ENCODE peak calls at places on chromosomes 4 and X, in eight cellular contexts. One of them, this sample, is unnamed.

GRCh38 chr4:151808120-151808529 is 47.3 kb upstream of the GATB start:
- DNase-seq in H9: no peak
- DNase-seq in cardiac muscle cell: no peak
- DNase-seq in AG04450: no peak
- DNase-seq in CD8-positive, alpha-beta memory T cell: no peak
- DNase-seq in tibial artery: no peak
- DNase-seq in mammary epithelial cell: peak; percentile 24
- DNase-seq in SJSA1: no peak
- DNase-seq in this sample: no peak

GRCh38 chrX:35351212-35351611 is 408.6 kb downstream of the FAM47B start:
- DNase-seq in H9: no peak
- DNase-seq in cardiac muscle cell: no peak
- DNase-seq in AG04450: no peak
- DNase-seq in CD8-positive, alpha-beta memory T cell: no peak
- DNase-seq in tibial artery: no peak
- DNase-seq in mammary epithelial cell: peak; percentile 95
- DNase-seq in SJSA1: no peak
- DNase-seq in this sample: no peak

GRCh38 chr4:151325320-151326246 is at the start of gene SH3D19:
- DNase-seq in H9: peak; percentile 52
- DNase-seq in cardiac muscle cell: peak; percentile 83
- DNase-seq in AG04450: no peak
- DNase-seq in CD8-positive, alpha-beta memory T cell: no peak
- DNase-seq in tibial artery: peak; percentile 82
- DNase-seq in mammary epithelial cell: peak; percentile 78
- DNase-seq in SJSA1: peak; percentile 65
- DNase-seq in this sample: no peak

GRCh38 chrX:29040160-29040559 is 452.9 kb downstream of the IL1RAPL1 start:
- DNase-seq in H9: no peak
- DNase-seq in cardiac muscle cell: no peak
- DNase-seq in AG04450: no peak
- DNase-seq in CD8-positive, alpha-beta memory T cell: no peak
- DNase-seq in tibial artery: no peak
- DNase-seq in mammary epithelial cell: no peak
- DNase-seq in SJSA1: no peak
- DNase-seq in this sample: no peak

GRCh38 chr4:81565137-81565870 is 93.6 kb upstream of the RASGEF1B start:
- DNase-seq in H9: no peak
- DNase-seq in cardiac muscle cell: peak; percentile 72
- DNase-seq in AG04450: no peak
- DNase-seq in CD8-positive, alpha-beta memory T cell: no peak
- DNase-seq in tibial artery: peak; percentile 89
- DNase-seq in mammary epithelial cell: no peak
- DNase-seq in SJSA1: no peak
- DNase-seq in this sample: no peak

GRCh38 chrX:131402124-131402811 is 113.2 kb upstream of the IGSF1 start:
- DNase-seq in H9: no peak
- DNase-seq in cardiac muscle cell: no peak
- DNase-seq in AG04450: no peak
- DNase-seq in CD8-positive, alpha-beta memory T cell: no peak
- DNase-seq in tibial artery: no peak
- DNase-seq in mammary epithelial cell: no peak
- DNase-seq in SJSA1: no peak
- DNase-seq in this sample: no peak

GRCh38 chr4:79445371-79445781 is 37.3 kb upstream of the GK2 start:
- DNase-seq in H9: no peak
- DNase-seq in cardiac muscle cell: no peak
- DNase-seq in AG04450: no peak
- DNase-seq in CD8-positive, alpha-beta memory T cell: no peak
- DNase-seq in tibial artery: no peak
- DNase-seq in mammary epithelial cell: no peak
- DNase-seq in SJSA1: no peak
- DNase-seq in this sample: no peak

GRCh38 chr4:74230902-74231499 is 73.1 kb downstream of the MTHFD2L start:
- DNase-seq in H9: no peak
- DNase-seq in cardiac muscle cell: peak; percentile 84
- DNase-seq in AG04450: no peak
- DNase-seq in CD8-positive, alpha-beta memory T cell: no peak
- DNase-seq in tibial artery: no peak
- DNase-seq in mammary epithelial cell: peak; percentile 77
- DNase-seq in SJSA1: peak; percentile 57
- DNase-seq in this sample: no peak

GRCh38 chrX:19875051-19875432 is 12.4 kb downstream of the SH3KBP1 start:
- DNase-seq in H9: no peak
- DNase-seq in cardiac muscle cell: no peak
- DNase-seq in AG04450: no peak
- DNase-seq in CD8-positive, alpha-beta memory T cell: no peak
- DNase-seq in tibial artery: no peak
- DNase-seq in mammary epithelial cell: no peak
- DNase-seq in SJSA1: peak; percentile 51
- DNase-seq in this sample: no peak

GRCh38 chrX:65406532-65406931 is 128.1 kb downstream of the LAS1L start:
- DNase-seq in H9: peak; percentile 28
- DNase-seq in cardiac muscle cell: no peak
- DNase-seq in AG04450: no peak
- DNase-seq in CD8-positive, alpha-beta memory T cell: no peak
- DNase-seq in tibial artery: no peak
- DNase-seq in mammary epithelial cell: no peak
- DNase-seq in SJSA1: no peak
- DNase-seq in this sample: no peak

GRCh38 chrX:120485562-120486520 is 16.7 kb upstream of the LAMP2 start:
- DNase-seq in H9: peak; percentile 78
- DNase-seq in cardiac muscle cell: peak; percentile 89
- DNase-seq in AG04450: peak; percentile 32
- DNase-seq in CD8-positive, alpha-beta memory T cell: peak; percentile 53
- DNase-seq in tibial artery: peak; percentile 82
- DNase-seq in mammary epithelial cell: peak; percentile 76
- DNase-seq in SJSA1: peak; percentile 63
- DNase-seq in this sample: peak; percentile 51

GRCh38 chr4:22324422-22324821 is 191.4 kb downstream of the ADGRA3 start:
- DNase-seq in H9: no peak
- DNase-seq in cardiac muscle cell: no peak
- DNase-seq in AG04450: no peak
- DNase-seq in CD8-positive, alpha-beta memory T cell: no peak
- DNase-seq in tibial artery: no peak
- DNase-seq in mammary epithelial cell: no peak
- DNase-seq in SJSA1: no peak
- DNase-seq in this sample: no peak

GRCh38 chr4:113114884-113115283 is 65.4 kb downstream of the ANK2 start:
- DNase-seq in H9: no peak
- DNase-seq in cardiac muscle cell: no peak
- DNase-seq in AG04450: no peak
- DNase-seq in CD8-positive, alpha-beta memory T cell: no peak
- DNase-seq in tibial artery: no peak
- DNase-seq in mammary epithelial cell: no peak
- DNase-seq in SJSA1: no peak
- DNase-seq in this sample: no peak

DNA sequence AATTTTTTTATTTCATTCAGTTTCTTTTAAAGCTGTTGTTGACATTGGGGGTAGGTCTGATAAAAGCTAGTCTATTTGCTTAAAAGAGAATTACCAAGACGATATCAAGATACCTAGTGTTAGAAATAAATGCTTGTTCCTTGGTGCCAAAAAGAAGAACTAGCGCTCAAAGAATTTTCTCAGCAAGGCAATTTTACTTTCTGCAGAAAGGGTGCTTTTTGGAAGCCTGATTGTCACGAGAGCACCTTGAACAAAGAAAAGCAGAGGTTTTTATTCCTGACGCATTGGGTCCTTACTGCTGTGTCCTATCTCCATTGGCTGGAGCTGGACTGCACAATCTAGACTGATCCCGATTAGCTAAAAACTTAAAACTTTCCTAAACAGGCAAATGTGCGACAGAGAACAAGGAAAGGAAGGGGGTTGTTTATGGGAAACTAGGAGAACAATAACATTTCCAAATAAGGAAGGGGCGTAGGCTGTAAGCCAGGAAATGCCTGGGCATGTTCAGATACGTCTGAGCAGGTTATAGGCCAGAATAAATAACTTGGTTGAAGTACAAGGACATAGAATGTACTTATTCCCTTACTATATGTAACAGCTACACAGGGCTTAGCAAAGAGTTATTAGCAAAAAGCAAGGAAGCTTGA is 50.3 kb upstream of the STPG2 start:
- DNase-seq in H9: peak; percentile 30
- DNase-seq in cardiac muscle cell: no peak
- DNase-seq in AG04450: no peak
- DNase-seq in CD8-positive, alpha-beta memory T cell: no peak
- DNase-seq in tibial artery: no peak
- DNase-seq in mammary epithelial cell: peak; percentile 30
- DNase-seq in SJSA1: no peak
- DNase-seq in this sample: no peak
- H3K9me3 ChIP-seq in H9: peaks cover 5% of the 10 kb centered on the region
- H3K9me3 ChIP-seq in cardiac muscle cell: no peaks in the 10 kb centered on the region
- H3K9me3 ChIP-seq in AG04450: peaks cover 8% of the 10 kb centered on the region
- H3K9me3 ChIP-seq in CD8-positive, alpha-beta memory T cell: peaks cover 17% of the 10 kb centered on the region
- H3K9me3 ChIP-seq in tibial artery: peaks cover 12% of the 10 kb centered on the region
- H3K9me3 ChIP-seq in mammary epithelial cell: peaks cover 22% of the 10 kb centered on the region
- H3K9me3 ChIP-seq in SJSA1: peaks cover 12% of the 10 kb centered on the region
- H3K9me3 ChIP-seq in this sample: no peaks in the 10 kb centered on the region

GRCh38 chr4:28350485-28350884 is 1489.8 kb downstream of the STIM2 start:
- DNase-seq in H9: no peak
- DNase-seq in cardiac muscle cell: peak; percentile 19
- DNase-seq in AG04450: no peak
- DNase-seq in CD8-positive, alpha-beta memory T cell: no peak
- DNase-seq in tibial artery: no peak
- DNase-seq in mammary epithelial cell: peak; percentile 58
- DNase-seq in SJSA1: no peak
- DNase-seq in this sample: no peak

GRCh38 chr4:28357985-28358384 is 1497.3 kb downstream of the STIM2 start:
- DNase-seq in H9: peak; percentile 40
- DNase-seq in cardiac muscle cell: peak; percentile 36
- DNase-seq in AG04450: no peak
- DNase-seq in CD8-positive, alpha-beta memory T cell: no peak
- DNase-seq in tibial artery: no peak
- DNase-seq in mammary epithelial cell: peak; percentile 26
- DNase-seq in SJSA1: no peak
- DNase-seq in this sample: no peak

GRCh38 chr4:28351826-28352225 is 1491.2 kb downstream of the STIM2 start:
- DNase-seq in H9: no peak
- DNase-seq in cardiac muscle cell: no peak
- DNase-seq in AG04450: no peak
- DNase-seq in CD8-positive, alpha-beta memory T cell: no peak
- DNase-seq in tibial artery: no peak
- DNase-seq in mammary epithelial cell: peak; percentile 47
- DNase-seq in SJSA1: no peak
- DNase-seq in this sample: no peak

GRCh38 chr4:28360681-28361080 is 1500.0 kb downstream of the STIM2 start:
- DNase-seq in H9: no peak
- DNase-seq in cardiac muscle cell: no peak
- DNase-seq in AG04450: no peak
- DNase-seq in CD8-positive, alpha-beta memory T cell: no peak
- DNase-seq in tibial artery: no peak
- DNase-seq in mammary epithelial cell: peak; percentile 45
- DNase-seq in SJSA1: no peak
- DNase-seq in this sample: no peak

DNA sequence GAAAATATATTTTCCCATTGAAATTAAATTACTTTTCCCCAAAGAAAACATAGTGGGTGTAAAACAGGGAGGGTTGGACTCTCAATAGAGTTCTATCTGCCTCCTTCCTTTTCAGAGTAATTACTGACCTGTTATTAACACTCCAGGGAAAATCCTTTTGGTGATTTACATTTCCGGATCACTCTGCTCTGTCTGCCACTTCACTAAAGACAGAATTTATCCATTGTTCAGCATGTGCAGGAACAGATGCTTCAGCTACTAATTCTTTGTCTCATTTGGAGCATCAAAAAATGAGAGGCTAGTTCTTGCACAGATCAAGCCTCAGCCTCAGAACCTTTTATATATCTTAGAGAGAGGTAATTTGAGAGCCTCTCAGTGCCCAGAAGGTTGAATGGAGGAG is 1494.2 kb downstream of the STIM2 start:
- DNase-seq in H9: no peak
- DNase-seq in cardiac muscle cell: no peak
- DNase-seq in AG04450: no peak
- DNase-seq in CD8-positive, alpha-beta memory T cell: no peak
- DNase-seq in tibial artery: no peak
- DNase-seq in mammary epithelial cell: no peak
- DNase-seq in SJSA1: no peak
- DNase-seq in this sample: no peak
- H3K9me3 ChIP-seq in H9: no peaks in the 10 kb centered on the region
- H3K9me3 ChIP-seq in cardiac muscle cell: no peaks in the 10 kb centered on the region
- H3K9me3 ChIP-seq in AG04450: no peaks in the 10 kb centered on the region
- H3K9me3 ChIP-seq in CD8-positive, alpha-beta memory T cell: no peaks in the 10 kb centered on the region
- H3K9me3 ChIP-seq in tibial artery: no peaks in the 10 kb centered on the region
- H3K9me3 ChIP-seq in mammary epithelial cell: peaks cover 6% of the 10 kb centered on the region
- H3K9me3 ChIP-seq in SJSA1: no peaks in the 10 kb centered on the region
- H3K9me3 ChIP-seq in this sample: no peaks in the 10 kb centered on the region

GRCh38 chr4:58665649-58666048 is 1555.5 kb upstream of the IGFBP7 start:
- DNase-seq in H9: no peak
- DNase-seq in cardiac muscle cell: no peak
- DNase-seq in AG04450: no peak
- DNase-seq in CD8-positive, alpha-beta memory T cell: no peak
- DNase-seq in tibial artery: no peak
- DNase-seq in mammary epithelial cell: no peak
- DNase-seq in SJSA1: no peak
- DNase-seq in this sample: no peak

GRCh38 chr4:58669783-58670182 is 1559.6 kb upstream of the IGFBP7 start:
- DNase-seq in H9: no peak
- DNase-seq in cardiac muscle cell: no peak
- DNase-seq in AG04450: no peak
- DNase-seq in CD8-positive, alpha-beta memory T cell: no peak
- DNase-seq in tibial artery: no peak
- DNase-seq in mammary epithelial cell: no peak
- DNase-seq in SJSA1: no peak
- DNase-seq in this sample: no peak
- H3K9me3 ChIP-seq in H9: no peaks in the 10 kb centered on the region
- H3K9me3 ChIP-seq in cardiac muscle cell: no peaks in the 10 kb centered on the region
- H3K9me3 ChIP-seq in AG04450: peaks cover 5% of the 10 kb centered on the region
- H3K9me3 ChIP-seq in CD8-positive, alpha-beta memory T cell: no peaks in the 10 kb centered on the region
- H3K9me3 ChIP-seq in tibial artery: no peaks in the 10 kb centered on the region
- H3K9me3 ChIP-seq in mammary epithelial cell: peaks cover 2% of the 10 kb centered on the region
- H3K9me3 ChIP-seq in SJSA1: no peaks in the 10 kb centered on the region
- H3K9me3 ChIP-seq in this sample: no peaks in the 10 kb centered on the region

GRCh38 chrX:137548261-137548660 is 17.7 kb upstream of the ZIC3 start:
- DNase-seq in H9: peak; percentile 34
- DNase-seq in cardiac muscle cell: no peak
- DNase-seq in AG04450: no peak
- DNase-seq in CD8-positive, alpha-beta memory T cell: no peak
- DNase-seq in tibial artery: no peak
- DNase-seq in mammary epithelial cell: no peak
- DNase-seq in SJSA1: no peak
- DNase-seq in this sample: no peak

GRCh38 chrX:137550561-137551305 is 15.2 kb upstream of the ZIC3 start:
- DNase-seq in H9: peak; percentile 51
- DNase-seq in cardiac muscle cell: no peak
- DNase-seq in AG04450: no peak
- DNase-seq in CD8-positive, alpha-beta memory T cell: no peak
- DNase-seq in tibial artery: no peak
- DNase-seq in mammary epithelial cell: no peak
- DNase-seq in SJSA1: no peak
- DNase-seq in this sample: no peak

GRCh38 chrX:137547291-137547690 is 18.6 kb upstream of the ZIC3 start:
- DNase-seq in H9: peak; percentile 50
- DNase-seq in cardiac muscle cell: no peak
- DNase-seq in AG04450: no peak
- DNase-seq in CD8-positive, alpha-beta memory T cell: no peak
- DNase-seq in tibial artery: no peak
- DNase-seq in mammary epithelial cell: no peak
- DNase-seq in SJSA1: no peak
- DNase-seq in this sample: no peak

GRCh38 chrX:137549846-137550534 is 15.9 kb upstream of the ZIC3 start:
- DNase-seq in H9: peak; percentile 57
- DNase-seq in cardiac muscle cell: no peak
- DNase-seq in AG04450: no peak
- DNase-seq in CD8-positive, alpha-beta memory T cell: no peak
- DNase-seq in tibial artery: no peak
- DNase-seq in mammary epithelial cell: no peak
- DNase-seq in SJSA1: no peak
- DNase-seq in this sample: no peak

GRCh38 chrX:137549073-137549472 is 16.9 kb upstream of the ZIC3 start:
- DNase-seq in H9: peak; percentile 31
- DNase-seq in cardiac muscle cell: no peak
- DNase-seq in AG04450: no peak
- DNase-seq in CD8-positive, alpha-beta memory T cell: no peak
- DNase-seq in tibial artery: no peak
- DNase-seq in mammary epithelial cell: no peak
- DNase-seq in SJSA1: no peak
- DNase-seq in this sample: no peak
- H3K9me3 ChIP-seq in H9: no peaks in the 10 kb centered on the region
- H3K9me3 ChIP-seq in cardiac muscle cell: no peaks in the 10 kb centered on the region
- H3K9me3 ChIP-seq in AG04450: no peaks in the 10 kb centered on the region
- H3K9me3 ChIP-seq in CD8-positive, alpha-beta memory T cell: no peaks in the 10 kb centered on the region
- H3K9me3 ChIP-seq in tibial artery: peaks cover 10% of the 10 kb centered on the region
- H3K9me3 ChIP-seq in mammary epithelial cell: peaks cover 34% of the 10 kb centered on the region
- H3K9me3 ChIP-seq in SJSA1: no peaks in the 10 kb centered on the region
- H3K9me3 ChIP-seq in this sample: no peaks in the 10 kb centered on the region